ENCODE peak calls at places on chromosome 12, in seven cellular contexts. One of them, this sample, is unnamed.

GRCh38 chr12:26149963-26150362 is 25.1 kb upstream of the BHLHE41 start:
- DNase-seq in stomach: no peak
- DNase-seq in NB4: peak
- DNase-seq in upper lobe of right lung: no peak
- DNase-seq in transverse colon: no peak
- DNase-seq in lung: no peak
- DNase-seq in thoracic aorta: no peak
- DNase-seq in this sample: no peak

GRCh38 chr12:108371801-108372344 is 32.8 kb upstream of the CMKLR1 start:
- DNase-seq in transverse colon: no peak
- DNase-seq in lung: peak
- DNase-seq in upper lobe of right lung: no peak
- DNase-seq in thoracic aorta: peak
- DNase-seq in stomach: no peak
- DNase-seq in NB4: peak
- DNase-seq in this sample: no peak

GRCh38 chr12:116766746-116767145 is 28.6 kb downstream of the RNFT2 start:
- DNase-seq in thoracic aorta: no peak
- DNase-seq in upper lobe of right lung: no peak
- DNase-seq in stomach: no peak
- DNase-seq in transverse colon: no peak
- DNase-seq in NB4: no peak
- DNase-seq in lung: no peak
- DNase-seq in this sample: no peak

GRCh38 chr12:93990832-93991748 is 157.3 kb upstream of the PLXNC1 start:
- DNase-seq in upper lobe of right lung: no peak
- DNase-seq in lung: no peak
- DNase-seq in stomach: no peak
- DNase-seq in NB4: peak
- DNase-seq in transverse colon: no peak
- DNase-seq in thoracic aorta: no peak
- DNase-seq in this sample: no peak

GRCh38 chr12:118922405-118922804 is 58.9 kb upstream of the SRRM4 start:
- DNase-seq in NB4: peak
- DNase-seq in lung: no peak
- DNase-seq in stomach: no peak
- DNase-seq in transverse colon: no peak
- DNase-seq in thoracic aorta: no peak
- DNase-seq in upper lobe of right lung: no peak
- DNase-seq in this sample: peak

GRCh38 chr12:127205781-127206535 is 1061.0 kb upstream of the TMEM132C start:
- DNase-seq in stomach: no peak
- DNase-seq in NB4: no peak
- DNase-seq in upper lobe of right lung: no peak
- DNase-seq in transverse colon: no peak
- DNase-seq in thoracic aorta: no peak
- DNase-seq in lung: no peak
- DNase-seq in this sample: no peak

GRCh38 chr12:68591716-68592437 is 18.8 kb upstream of the RAP1B start:
- DNase-seq in thoracic aorta: no peak
- DNase-seq in NB4: no peak
- DNase-seq in transverse colon: no peak
- DNase-seq in stomach: no peak
- DNase-seq in lung: no peak
- DNase-seq in upper lobe of right lung: no peak
- DNase-seq in this sample: peak

GRCh38 chr12:115049617-115050016 is 365.6 kb upstream of the TBX3 start:
- DNase-seq in transverse colon: no peak
- DNase-seq in NB4: no peak
- DNase-seq in upper lobe of right lung: no peak
- DNase-seq in lung: no peak
- DNase-seq in stomach: no peak
- DNase-seq in thoracic aorta: no peak
- DNase-seq in this sample: no peak

GRCh38 chr12:25051583-25052190 is 102.8 kb upstream of the BCAT1 start:
- DNase-seq in thoracic aorta: no peak
- DNase-seq in stomach: no peak
- DNase-seq in transverse colon: peak
- DNase-seq in lung: no peak
- DNase-seq in NB4: peak
- DNase-seq in upper lobe of right lung: no peak
- DNase-seq in this sample: peak

GRCh38 chr12:120126635-120127005 is 10.1 kb upstream of the RAB35 start:
- DNase-seq in stomach: no peak
- DNase-seq in NB4: peak
- DNase-seq in transverse colon: peak
- DNase-seq in upper lobe of right lung: no peak
- DNase-seq in thoracic aorta: no peak
- DNase-seq in lung: peak
- DNase-seq in this sample: no peak

GRCh38 chr12:14442221-14442881 is 76.9 kb downstream of the ATF7IP start:
- DNase-seq in transverse colon: no peak
- DNase-seq in thoracic aorta: no peak
- DNase-seq in NB4: no peak
- DNase-seq in upper lobe of right lung: no peak
- DNase-seq in lung: peak
- DNase-seq in stomach: no peak
- DNase-seq in this sample: no peak

GRCh38 chr12:118119449-118119879 is 15.7 kb upstream of the VSIG10 start:
- DNase-seq in stomach: no peak
- DNase-seq in NB4: no peak
- DNase-seq in transverse colon: no peak
- DNase-seq in lung: no peak
- DNase-seq in upper lobe of right lung: no peak
- DNase-seq in thoracic aorta: no peak
- DNase-seq in this sample: no peak

GRCh38 chr12:6277982-6278438 is 32.5 kb upstream of the PLEKHG6 start:
- DNase-seq in thoracic aorta: no peak
- DNase-seq in NB4: no peak
- DNase-seq in stomach: peak
- DNase-seq in upper lobe of right lung: peak
- DNase-seq in lung: peak
- DNase-seq in transverse colon: peak
- DNase-seq in this sample: peak

GRCh38 chr12:92028039-92028709 is 117.5 kb downstream of the BTG1 start:
- DNase-seq in lung: no peak
- DNase-seq in stomach: no peak
- DNase-seq in transverse colon: no peak
- DNase-seq in NB4: no peak
- DNase-seq in thoracic aorta: no peak
- DNase-seq in upper lobe of right lung: no peak
- DNase-seq in this sample: no peak

GRCh38 chr12:102960766-102961487 is 3.5 kb downstream of the ASCL1 start:
- DNase-seq in transverse colon: no peak
- DNase-seq in lung: no peak
- DNase-seq in stomach: no peak
- DNase-seq in thoracic aorta: no peak
- DNase-seq in NB4: no peak
- DNase-seq in upper lobe of right lung: no peak
- DNase-seq in this sample: no peak

GRCh38 chr12:28955491-28955890 is 193.6 kb upstream of the FAR2 start:
- DNase-seq in transverse colon: no peak
- DNase-seq in NB4: no peak
- DNase-seq in lung: no peak
- DNase-seq in thoracic aorta: no peak
- DNase-seq in stomach: no peak
- DNase-seq in upper lobe of right lung: no peak
- DNase-seq in this sample: no peak

GRCh38 chr12:110141389-110141788 is 17.2 kb downstream of the IFT81 start:
- DNase-seq in lung: no peak
- DNase-seq in NB4: no peak
- DNase-seq in stomach: no peak
- DNase-seq in transverse colon: peak
- DNase-seq in upper lobe of right lung: no peak
- DNase-seq in thoracic aorta: peak
- DNase-seq in this sample: no peak

GRCh38 chr12:50845021-50845647 is 2.4 kb downstream of the TMPRSS12 start:
- DNase-seq in lung: no peak
- DNase-seq in stomach: no peak
- DNase-seq in thoracic aorta: no peak
- DNase-seq in upper lobe of right lung: no peak
- DNase-seq in transverse colon: no peak
- DNase-seq in NB4: no peak
- DNase-seq in this sample: no peak

DNA sequence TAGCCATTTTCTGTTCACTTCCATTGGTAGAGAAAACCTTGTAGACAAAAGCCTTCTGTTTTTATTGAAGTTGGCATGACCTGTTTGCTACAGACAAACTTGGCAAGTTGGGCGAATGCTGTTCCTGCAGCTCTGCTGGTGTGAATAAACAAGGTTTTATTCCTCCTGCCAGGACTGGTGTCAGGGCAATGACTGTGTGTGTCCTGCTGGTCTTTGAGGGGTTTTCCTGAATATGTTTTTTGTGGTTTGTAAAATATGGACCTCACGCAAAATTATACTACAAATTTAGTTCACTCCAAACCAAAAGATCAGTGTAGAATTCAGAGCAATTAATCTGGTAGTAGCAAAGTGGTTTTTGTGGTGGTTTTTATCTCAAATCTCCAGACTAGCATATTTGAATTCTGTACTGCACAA is 140.8 kb downstream of the ERC1 start:
- DNase-seq in stomach: peak
- DNase-seq in lung: no peak
- DNase-seq in upper lobe of right lung: no peak
- DNase-seq in transverse colon: no peak
- DNase-seq in NB4: no peak
- DNase-seq in thoracic aorta: no peak
- DNase-seq in this sample: no peak
- H3K4me3 ChIP-seq in stomach: no peak
- H3K4me3 ChIP-seq in lung: no peak
- H3K4me3 ChIP-seq in upper lobe of right lung: no peak
- H3K4me3 ChIP-seq in transverse colon: no peak
- H3K4me3 ChIP-seq in NB4: no peak
- H3K4me3 ChIP-seq in thoracic aorta: no peak
- H3K4me3 ChIP-seq in this sample: no peak

DNA sequence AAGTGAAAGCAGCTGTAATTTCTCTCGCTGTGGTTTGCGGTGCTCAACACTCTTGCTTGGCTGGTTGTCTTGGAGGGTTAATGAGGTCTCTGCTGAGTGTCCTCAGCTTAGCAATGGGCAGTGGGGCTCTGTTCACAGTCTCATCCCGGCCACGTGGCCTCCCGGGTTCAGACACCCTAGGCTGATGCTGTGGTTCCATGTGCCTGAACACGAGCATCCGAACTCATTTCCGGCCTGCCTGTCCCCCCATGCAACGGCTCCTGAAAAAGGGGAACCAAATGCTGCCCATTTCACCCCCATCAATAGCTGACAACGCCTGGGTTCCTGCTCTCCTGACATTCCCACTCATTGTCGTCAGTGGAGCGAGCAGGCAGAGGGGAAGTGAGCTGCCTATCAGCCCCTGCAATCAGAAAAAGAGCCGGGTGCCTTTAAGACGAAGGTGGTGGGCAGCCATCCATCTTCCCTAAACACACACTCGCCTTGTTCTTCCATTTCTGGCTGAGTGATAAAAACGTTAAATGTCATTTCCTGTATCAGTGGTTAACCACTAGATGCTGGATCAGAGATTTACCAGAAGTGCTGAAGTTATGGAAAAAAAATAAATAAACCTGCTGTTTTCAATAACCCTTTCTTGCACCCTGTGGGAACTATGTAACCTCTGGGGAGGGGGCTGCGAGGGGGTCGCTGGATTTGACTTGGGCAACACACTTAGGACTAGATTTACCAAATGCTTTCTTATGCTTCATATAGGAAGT is 60.3 kb upstream of the BCL2L14 start:
- DNase-seq in NB4: peak
- DNase-seq in lung: peak
- DNase-seq in upper lobe of right lung: peak
- DNase-seq in transverse colon: peak
- DNase-seq in thoracic aorta: no peak
- DNase-seq in stomach: no peak
- DNase-seq in this sample: peak
- H3K4me3 ChIP-seq in NB4: peak
- H3K4me3 ChIP-seq in lung: no peak
- H3K4me3 ChIP-seq in upper lobe of right lung: no peak
- H3K4me3 ChIP-seq in transverse colon: peak
- H3K4me3 ChIP-seq in thoracic aorta: peak
- H3K4me3 ChIP-seq in stomach: peak
- H3K4me3 ChIP-seq in this sample: peak

GRCh38 chr12:62263956-62264355 is 3.8 kb downstream of the USP15 start:
- DNase-seq in NB4: no peak
- DNase-seq in stomach: no peak
- DNase-seq in lung: no peak
- DNase-seq in upper lobe of right lung: no peak
- DNase-seq in thoracic aorta: no peak
- DNase-seq in transverse colon: no peak
- DNase-seq in this sample: peak
- H3K4me3 ChIP-seq in NB4: no peak
- H3K4me3 ChIP-seq in stomach: no peak
- H3K4me3 ChIP-seq in lung: no peak
- H3K4me3 ChIP-seq in upper lobe of right lung: no peak
- H3K4me3 ChIP-seq in thoracic aorta: no peak
- H3K4me3 ChIP-seq in transverse colon: no peak
- H3K4me3 ChIP-seq in this sample: peak

DNA sequence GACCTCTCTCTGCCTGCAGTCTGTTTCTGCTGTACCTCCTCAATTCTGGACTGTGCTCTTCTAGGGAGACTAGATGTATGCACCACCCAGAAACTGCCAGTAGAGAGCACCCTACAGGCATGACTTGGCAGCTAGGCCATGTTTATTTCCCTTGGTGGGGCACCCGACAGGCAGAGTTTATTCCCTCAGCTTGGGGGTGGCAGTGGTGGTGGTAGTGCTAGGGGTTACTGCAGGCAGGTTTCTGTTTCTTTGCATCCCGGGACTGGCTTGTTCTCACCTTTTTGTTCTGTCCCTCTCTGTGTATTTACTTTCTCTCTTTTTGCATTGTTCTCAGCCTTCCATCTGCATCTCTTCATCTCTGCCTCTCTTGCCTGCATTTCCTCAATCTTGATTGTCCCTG is 13.6 kb downstream of the PRPF40B start:
- DNase-seq in stomach: peak
- DNase-seq in upper lobe of right lung: no peak
- DNase-seq in NB4: peak
- DNase-seq in transverse colon: peak
- DNase-seq in thoracic aorta: no peak
- DNase-seq in lung: no peak
- DNase-seq in this sample: peak
- H3K4me3 ChIP-seq in stomach: no peak
- H3K4me3 ChIP-seq in upper lobe of right lung: no peak
- H3K4me3 ChIP-seq in NB4: no peak
- H3K4me3 ChIP-seq in transverse colon: no peak
- H3K4me3 ChIP-seq in thoracic aorta: no peak
- H3K4me3 ChIP-seq in lung: no peak
- H3K4me3 ChIP-seq in this sample: no peak

GRCh38 chr12:75509621-75510020 is 1.8 kb downstream of the KRR1 start:
- DNase-seq in thoracic aorta: no peak
- DNase-seq in NB4: no peak
- DNase-seq in stomach: no peak
- DNase-seq in upper lobe of right lung: no peak
- DNase-seq in lung: no peak
- DNase-seq in transverse colon: no peak
- DNase-seq in this sample: no peak
- H3K4me3 ChIP-seq in thoracic aorta: no peak
- H3K4me3 ChIP-seq in NB4: peak
- H3K4me3 ChIP-seq in stomach: no peak
- H3K4me3 ChIP-seq in upper lobe of right lung: no peak
- H3K4me3 ChIP-seq in lung: no peak
- H3K4me3 ChIP-seq in transverse colon: no peak
- H3K4me3 ChIP-seq in this sample: peak